ENCODE peak calls at places on chromosomes 1 and 21, in ten cellular contexts. S is MM.1S, J is Peyer's patch, O is left ventricle myocardium inferior, R is bronchial epithelial cell, D is uterus, Q is ascending aorta, G is stomach, U is mucosa of descending colon, X is keratinocyte. Y is an unnamed sample.

GRCh38 chr1:218942421-218942820 is 231.3 kb upstream of the LYPLAL1 start:
- DNase-seq in S (no peak), J (no peak), O (peak; percentile 16), R (no peak), D (peak; percentile 37), Q (no peak), G (no peak), U (no peak), X (no peak), Y (no peak)

GRCh38 chr1:220151454-220151853 is 57.5 kb downstream of the IARS2 start:
- DNase-seq in S (no peak), J (no peak), O (peak; percentile 36), R (no peak), D (no peak), Q (no peak), G (peak; percentile 34), U (no peak), X (no peak), Y (no peak)

GRCh38 chr1:150066838-150067183 is 765 bp upstream of the VPS45 start:
- DNase-seq in S (peak; percentile 57), J (peak; percentile 49), O (peak; percentile 47), R (no peak), D (no peak), Q (no peak), G (peak; percentile 31), U (peak; percentile 70), X (no peak), Y (no peak)

GRCh38 chr1:177413982-177414654 is 243.4 kb downstream of the BRINP2 start:
- DNase-seq in S (no peak), J (no peak), O (no peak), R (no peak), D (no peak), Q (no peak), G (no peak), U (no peak), X (no peak), Y (no peak)

GRCh38 chr21:25929859-25930520 is 195.2 kb downstream of the GABPA start:
- DNase-seq in S (no peak), J (no peak), O (no peak), R (peak; percentile 89), D (no peak), Q (no peak), G (no peak), U (no peak), X (peak; percentile 30), Y (no peak)

GRCh38 chr1:227795732-227796131 is 19.7 kb upstream of the PRSS38 start:
- DNase-seq in S (no peak), J (no peak), O (no peak), R (no peak), D (no peak), Q (no peak), G (no peak), U (no peak), X (no peak), Y (no peak)

GRCh38 chr1:71303617-71304041 is 222.8 kb upstream of the ZRANB2 start:
- DNase-seq in S (no peak), J (no peak), O (no peak), R (peak; percentile 88), D (no peak), Q (no peak), G (no peak), U (no peak), X (no peak), Y (no peak)

GRCh38 chr1:87805661-87806376 is 477.1 kb downstream of the LMO4 start:
- DNase-seq in S (no peak), J (no peak), O (no peak), R (peak; percentile 70), D (no peak), Q (no peak), G (no peak), U (no peak), X (no peak), Y (no peak)

GRCh38 chr1:162276493-162276892 is 100.2 kb downstream of the SPATA46 start:
- DNase-seq in S (peak; percentile 73), J (no peak), O (no peak), R (peak; percentile 35), D (no peak), Q (no peak), G (no peak), U (no peak), X (no peak), Y (no peak)

GRCh38 chr21:34885636-34886553 is 163.2 kb downstream of the RUNX1 start:
- DNase-seq in S (peak; percentile 47), J (no peak), O (no peak), R (no peak), D (no peak), Q (no peak), G (no peak), U (no peak), X (no peak), Y (no peak)

GRCh38 chr21:15003463-15004135 is 61.2 kb downstream of the NRIP1 start:
- DNase-seq in S (no peak), J (no peak), O (no peak), R (no peak), D (no peak), Q (no peak), G (no peak), U (peak; percentile 20), X (no peak), Y (no peak)

GRCh38 chr1:227318003-227318851 is at the start of gene CDC42BPA:
- DNase-seq in S (peak; percentile 71), J (peak; percentile 19), O (peak; percentile 89), R (peak; percentile 73), D (peak; percentile 78), Q (peak; percentile 16), G (peak; percentile 84), U (peak; percentile 86), X (no peak), Y (peak; percentile 33)

DNA sequence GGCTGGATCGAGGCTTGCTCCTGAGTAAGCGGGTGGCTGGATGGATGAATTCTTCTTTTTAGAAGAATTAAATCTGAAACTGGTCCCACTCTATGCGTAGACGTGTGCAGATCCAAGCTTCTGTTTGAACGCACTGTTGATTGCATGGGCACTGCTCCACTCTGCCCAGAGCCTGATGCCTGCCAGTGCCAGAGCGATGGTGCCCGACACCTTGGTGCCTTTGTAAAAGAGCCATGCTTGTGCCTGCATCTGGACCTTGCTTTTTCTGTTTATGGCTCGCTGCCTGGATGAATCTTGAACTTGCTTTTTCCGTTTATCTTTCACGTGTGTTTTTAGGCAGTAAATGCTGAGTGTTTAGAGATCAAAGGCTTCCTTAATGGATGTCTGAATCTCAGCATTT is 15.0 kb upstream of the PWP2 start:
- DNase-seq in S (no peak), J (peak; percentile 12), O (no peak), R (no peak), D (no peak), Q (no peak), G (peak; percentile 22), U (peak; percentile 45), X (no peak), Y (no peak)
- TF ChIP-seq CTCF in S (no peak), J (no peak), O (no peak), R (no peak), D (no peak), Q (no peak), G (no peak), U (no peak), X (no peak), Y (no peak)

GRCh38 chr1:225451840-225452515 is 24.1 kb upstream of the LBR start:
- DNase-seq in S (no peak), J (no peak), O (no peak), R (no peak), D (no peak), Q (no peak), G (no peak), U (no peak), X (no peak), Y (no peak)
- TF ChIP-seq CTCF in S (no peak), J (no peak), O (no peak), R (no peak), D (no peak), Q (no peak), G (no peak), U (no peak), X (no peak), Y (no peak)

GRCh38 chr21:20875741-20876140 is 122.5 kb upstream of the NCAM2 start:
- DNase-seq in S (no peak), J (no peak), O (no peak), R (no peak), D (no peak), Q (no peak), G (no peak), U (no peak), X (no peak), Y (no peak)
- TF ChIP-seq CTCF in S (no peak), J (no peak), O (no peak), R (no peak), D (no peak), Q (no peak), G (no peak), U (no peak), X (no peak), Y (no peak)

DNA sequence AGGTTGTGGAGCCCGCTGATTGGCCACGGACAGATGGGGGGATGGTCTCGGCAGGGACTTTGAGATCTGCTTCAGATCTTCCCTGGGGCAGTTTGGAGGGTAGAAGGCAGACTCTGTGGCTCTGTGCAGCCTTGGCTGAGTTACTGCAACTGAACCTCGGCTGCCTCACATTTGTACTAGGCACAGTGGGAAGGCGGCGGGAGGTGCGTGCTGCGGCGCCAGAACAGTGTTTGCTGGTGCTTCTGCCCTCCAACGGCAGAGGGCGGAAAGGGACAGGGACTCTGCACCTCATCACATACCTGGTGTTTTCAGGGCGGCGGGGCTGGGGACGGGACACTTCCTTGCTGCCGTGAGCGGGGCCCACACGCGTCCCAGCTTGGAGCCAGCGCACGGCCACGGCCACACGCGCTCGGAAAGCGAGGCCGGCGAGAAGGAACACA is 26.2 kb downstream of the SLC66A1 start:
- DNase-seq in S (no peak), J (no peak), O (no peak), R (no peak), D (no peak), Q (no peak), G (no peak), U (no peak), X (no peak), Y (no peak)
- TF ChIP-seq CTCF in S (no peak), J (peak; percentile 55), O (no peak), R (peak; percentile 55), D (no peak), Q (no peak), G (no peak), U (no peak), X (peak; percentile 40), Y (no peak)

DNA sequence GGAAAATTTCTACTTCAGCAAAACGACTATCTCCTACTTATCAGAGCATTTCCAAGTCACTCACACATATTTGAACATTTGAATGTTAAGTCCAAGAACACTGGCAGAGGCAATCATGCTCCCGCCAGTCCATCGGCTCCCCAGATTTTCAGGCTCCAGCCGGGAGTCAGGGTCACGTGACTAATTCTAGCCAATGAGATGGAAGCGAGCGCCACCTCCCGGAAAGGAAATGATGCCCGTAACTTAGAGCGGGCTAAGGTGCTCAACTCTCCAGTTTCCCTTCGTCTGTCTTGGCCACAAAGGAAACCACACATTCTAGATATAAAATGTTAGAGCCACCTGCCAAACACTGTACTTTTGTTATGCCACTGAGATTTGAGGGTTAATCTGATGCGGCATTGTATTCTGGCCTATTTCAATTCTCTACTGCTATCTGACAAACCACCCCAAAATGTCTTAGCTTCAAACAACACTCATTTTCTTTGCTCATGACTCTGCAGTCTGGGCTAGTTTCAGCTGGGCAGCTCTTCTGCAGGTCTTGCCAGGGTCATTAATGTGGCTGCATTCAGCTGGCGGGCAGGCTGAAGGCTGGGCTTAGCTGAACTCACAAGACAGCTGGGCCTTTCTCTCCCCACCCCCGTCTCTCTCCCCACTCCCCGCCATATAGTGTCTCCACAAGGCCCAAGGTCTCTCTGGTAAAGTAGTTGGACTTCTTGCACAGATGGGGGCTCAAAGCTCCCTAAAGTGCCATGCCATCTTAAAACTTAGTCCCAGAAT is 16.5 kb upstream of the LHX4 start:
- DNase-seq in S (peak; percentile 96), J (peak; percentile 48), O (no peak), R (no peak), D (no peak), Q (no peak), G (no peak), U (no peak), X (no peak), Y (no peak)
- TF ChIP-seq CTCF in S (peak; percentile 44), J (no peak), O (no peak), R (no peak), D (no peak), Q (no peak), G (no peak), U (no peak), X (no peak), Y (no peak)